ENCODE peak calls at places on chromosomes 1 and 21, in eight cellular contexts. F, B, O, W, C, Q, A and D are unnamed samples.

GRCh38 chr1:174023438-174023837 is 1.3 kb upstream of the RC3H1 start:
- DNase-seq in F (no peak), B (no peak), O (no peak), W (peak), C (no peak), Q (no peak), A (no peak), D (no peak)

GRCh38 chr1:169060010-169060722 is 46.3 kb upstream of the ATP1B1 start:
- DNase-seq in F (no peak), B (no peak), O (no peak), W (no peak), C (no peak), Q (no peak), A (no peak), D (no peak)

GRCh38 chr1:24912359-24913273 is 17.5 kb downstream of the RUNX3 start:
- DNase-seq in F (no peak), B (no peak), O (no peak), W (no peak), C (no peak), Q (no peak), A (no peak), D (no peak)

GRCh38 chr1:4306559-4307467 is 347.6 kb upstream of the AJAP1 start:
- DNase-seq in F (no peak), B (no peak), O (no peak), W (no peak), C (no peak), Q (no peak), A (no peak), D (no peak)

GRCh38 chr1:206933333-206933945 is 11.7 kb upstream of the FCMR start:
- DNase-seq in F (peak), B (peak), O (peak), W (no peak), C (peak), Q (no peak), A (no peak), D (no peak)

GRCh38 chr1:17768651-17769241 is 13.6 kb downstream of the ACTL8 start:
- DNase-seq in F (peak), B (no peak), O (peak), W (no peak), C (peak), Q (no peak), A (no peak), D (no peak)

GRCh38 chr1:235919797-235920475 is 53.2 kb upstream of the LYST start:
- DNase-seq in F (no peak), B (no peak), O (peak), W (no peak), C (no peak), Q (peak), A (peak), D (no peak)

GRCh38 chr1:21342961-21343838 is 52.9 kb upstream of the ECE1 start:
- DNase-seq in F (no peak), B (no peak), O (no peak), W (no peak), C (no peak), Q (no peak), A (no peak), D (no peak)

GRCh38 chr1:243345205-243345604 is 89.4 kb downstream of the SDCCAG8 start:
- DNase-seq in F (no peak), B (no peak), O (no peak), W (no peak), C (no peak), Q (no peak), A (no peak), D (no peak)

GRCh38 chr1:11918779-11919519 is 7.3 kb downstream of the KIAA2013 start:
- DNase-seq in F (peak), B (no peak), O (peak), W (peak), C (peak), Q (peak), A (no peak), D (no peak)

GRCh38 chr1:27342778-27343638 is 1.2 kb downstream of the SYTL1 start:
- DNase-seq in F (no peak), B (peak), O (no peak), W (no peak), C (no peak), Q (no peak), A (peak), D (no peak)

GRCh38 chr1:61284226-61284854 is 202.0 kb downstream of the NFIA start:
- DNase-seq in F (no peak), B (no peak), O (no peak), W (no peak), C (no peak), Q (no peak), A (no peak), D (no peak)

GRCh38 chr1:216194721-216195120 is 228.5 kb downstream of the USH2A start:
- DNase-seq in F (no peak), B (no peak), O (no peak), W (no peak), C (no peak), Q (no peak), A (no peak), D (no peak)

GRCh38 chr1:24018611-24019580 is 38.8 kb upstream of the SRSF10 start:
- DNase-seq in F (peak), B (no peak), O (peak), W (peak), C (peak), Q (peak), A (no peak), D (peak)

GRCh38 chr1:67534627-67535065 is 104.4 kb upstream of the SERBP1 start:
- DNase-seq in F (peak), B (no peak), O (no peak), W (no peak), C (no peak), Q (no peak), A (no peak), D (no peak)

GRCh38 chr1:154996966-154997701 is 3.7 kb downstream of the LENEP start:
- DNase-seq in F (no peak), B (no peak), O (no peak), W (no peak), C (no peak), Q (no peak), A (no peak), D (no peak)

GRCh38 chr1:94783342-94784264 is 36.6 kb upstream of the SLC44A3 start:
- DNase-seq in F (peak), B (no peak), O (peak), W (peak), C (peak), Q (peak), A (no peak), D (no peak)

GRCh38 chr21:29256125-29256895 is 42.4 kb upstream of the BACH1 start:
- DNase-seq in F (no peak), B (no peak), O (no peak), W (no peak), C (no peak), Q (no peak), A (peak), D (no peak)

GRCh38 chr1:5877683-5878530 is 114.3 kb downstream of the NPHP4 start:
- DNase-seq in F (no peak), B (no peak), O (no peak), W (no peak), C (no peak), Q (no peak), A (no peak), D (no peak)

GRCh38 chr1:98053471-98054366 is 132.9 kb upstream of the DPYD start:
- DNase-seq in F (peak), B (peak), O (peak), W (peak), C (peak), Q (no peak), A (peak), D (no peak)

GRCh38 chr1:52920791-52921291 is 699 bp downstream of the ECHDC2 start:
- DNase-seq in F (peak), B (no peak), O (no peak), W (no peak), C (peak), Q (no peak), A (no peak), D (no peak)

GRCh38 chr1:111565079-111565478 is 54.5 kb upstream of the RAP1A start:
- DNase-seq in F (peak), B (no peak), O (no peak), W (no peak), C (no peak), Q (peak), A (no peak), D (no peak)

GRCh38 chr1:235357485-235358378 is 9.5 kb upstream of the TBCE start:
- DNase-seq in F (no peak), B (no peak), O (no peak), W (no peak), C (no peak), Q (no peak), A (no peak), D (no peak)

GRCh38 chr1:169180167-169180566 is 73.7 kb downstream of the ATP1B1 start:
- DNase-seq in F (no peak), B (no peak), O (no peak), W (no peak), C (no peak), Q (no peak), A (no peak), D (no peak)

GRCh38 chr1:219927956-219928790 is at the start of gene SLC30A10:
- DNase-seq in F (peak), B (no peak), O (no peak), W (peak), C (peak), Q (no peak), A (peak), D (no peak)

GRCh38 chr21:45262041-45262581 is 25.6 kb downstream of the POFUT2 start:
- DNase-seq in F (no peak), B (no peak), O (no peak), W (no peak), C (peak), Q (no peak), A (no peak), D (no peak)

GRCh38 chr1:228106800-228107054 is 2.4 kb downstream of the MRPL55 start:
- DNase-seq in F (no peak), B (no peak), O (no peak), W (no peak), C (no peak), Q (no peak), A (no peak), D (no peak)

GRCh38 chr1:152756872-152757271 is 953 bp upstream of the KPRP start:
- DNase-seq in F (peak), B (no peak), O (no peak), W (no peak), C (no peak), Q (no peak), A (no peak), D (no peak)

GRCh38 chr1:228304225-228304624 is 96.4 kb downstream of the OBSCN start:
- DNase-seq in F (no peak), B (no peak), O (no peak), W (no peak), C (peak), Q (no peak), A (no peak), D (no peak)

GRCh38 chr1:6601865-6602668 is 602 bp downstream of the KLHL21 start:
- DNase-seq in F (peak), B (no peak), O (no peak), W (peak), C (peak), Q (no peak), A (peak), D (no peak)

GRCh38 chr1:147151244-147151643 is 21.0 kb downstream of the PRKAB2 start:
- DNase-seq in F (no peak), B (no peak), O (no peak), W (no peak), C (no peak), Q (no peak), A (no peak), D (no peak)

GRCh38 chr1:151831605-151832004 is at the start of gene RORC:
- DNase-seq in F (no peak), B (no peak), O (no peak), W (peak), C (no peak), Q (no peak), A (no peak), D (no peak)

GRCh38 chr1:220487297-220487820 is 40.6 kb upstream of the MARK1 start:
- DNase-seq in F (no peak), B (peak), O (no peak), W (peak), C (no peak), Q (no peak), A (peak), D (no peak)

GRCh38 chr21:34004984-34005383 is 68.4 kb upstream of the MRPS6 start:
- DNase-seq in F (no peak), B (no peak), O (no peak), W (no peak), C (no peak), Q (no peak), A (no peak), D (no peak)

GRCh38 chr1:2907051-2907450 is 105.6 kb upstream of the TTC34 start:
- DNase-seq in F (no peak), B (no peak), O (no peak), W (no peak), C (no peak), Q (no peak), A (no peak), D (no peak)

GRCh38 chr21:25733859-25734653 is 648 bp downstream of the ATP5PF start:
- DNase-seq in F (peak), B (peak), O (no peak), W (no peak), C (peak), Q (no peak), A (no peak), D (no peak)

GRCh38 chr21:14383596-14384210 is 757 bp upstream of the HSPA13 start:
- DNase-seq in F (peak), B (no peak), O (no peak), W (no peak), C (no peak), Q (no peak), A (no peak), D (no peak)

GRCh38 chr1:152999818-153000217 is 1.7 kb upstream of the SPRR3 start:
- DNase-seq in F (no peak), B (no peak), O (no peak), W (no peak), C (no peak), Q (no peak), A (no peak), D (no peak)

GRCh38 chr1:65174585-65174984 is 26.6 kb downstream of the AK4 start:
- DNase-seq in F (peak), B (no peak), O (peak), W (peak), C (no peak), Q (peak), A (no peak), D (no peak)